ENCODE peak calls at places on chromosome 13, in five cellular contexts. One of them, this sample, is unnamed.

GRCh38 chr13:34416833-34417425 is 525.1 kb upstream of the NBEA start:
- DNase-seq in T-helper 2 cell: no peak
- DNase-seq in SK-MEL-5: no peak
- DNase-seq in neural progenitor cell: no peak
- DNase-seq in stimulated activated CD8-positive, alpha-beta memory T cell treated with anti-CD3 and anti-CD28 coated beads, Interleukin-15, amount 100 ng/mL, for 24 hours: no peak
- DNase-seq in this sample: no peak

GRCh38 chr13:84121456-84121855 is 239.2 kb upstream of the SLITRK1 start:
- DNase-seq in T-helper 2 cell: no peak
- DNase-seq in SK-MEL-5: no peak
- DNase-seq in neural progenitor cell: peak
- DNase-seq in stimulated activated CD8-positive, alpha-beta memory T cell treated with anti-CD3 and anti-CD28 coated beads, Interleukin-15, amount 100 ng/mL, for 24 hours: no peak
- DNase-seq in this sample: no peak

GRCh38 chr13:66462187-66462586 is 767.9 kb downstream of the PCDH9 start:
- DNase-seq in T-helper 2 cell: no peak
- DNase-seq in SK-MEL-5: no peak
- DNase-seq in neural progenitor cell: no peak
- DNase-seq in stimulated activated CD8-positive, alpha-beta memory T cell treated with anti-CD3 and anti-CD28 coated beads, Interleukin-15, amount 100 ng/mL, for 24 hours: no peak
- DNase-seq in this sample: no peak

GRCh38 chr13:95709101-95709500 is 32.2 kb downstream of the DNAJC3 start:
- DNase-seq in T-helper 2 cell: no peak
- DNase-seq in SK-MEL-5: no peak
- DNase-seq in neural progenitor cell: no peak
- DNase-seq in stimulated activated CD8-positive, alpha-beta memory T cell treated with anti-CD3 and anti-CD28 coated beads, Interleukin-15, amount 100 ng/mL, for 24 hours: no peak
- DNase-seq in this sample: no peak

GRCh38 chr13:27533155-27533643 is 82.8 kb upstream of the MTIF3 start:
- DNase-seq in T-helper 2 cell: peak
- DNase-seq in SK-MEL-5: peak
- DNase-seq in neural progenitor cell: peak
- DNase-seq in stimulated activated CD8-positive, alpha-beta memory T cell treated with anti-CD3 and anti-CD28 coated beads, Interleukin-15, amount 100 ng/mL, for 24 hours: peak
- DNase-seq in this sample: peak

GRCh38 chr13:50969691-50970090 is 60.1 kb downstream of the RNASEH2B start:
- DNase-seq in T-helper 2 cell: no peak
- DNase-seq in SK-MEL-5: peak
- DNase-seq in neural progenitor cell: peak
- DNase-seq in stimulated activated CD8-positive, alpha-beta memory T cell treated with anti-CD3 and anti-CD28 coated beads, Interleukin-15, amount 100 ng/mL, for 24 hours: no peak
- DNase-seq in this sample: no peak

GRCh38 chr13:51495300-51495699 is 42.5 kb upstream of the INTS6 start:
- DNase-seq in T-helper 2 cell: no peak
- DNase-seq in SK-MEL-5: no peak
- DNase-seq in neural progenitor cell: no peak
- DNase-seq in stimulated activated CD8-positive, alpha-beta memory T cell treated with anti-CD3 and anti-CD28 coated beads, Interleukin-15, amount 100 ng/mL, for 24 hours: no peak
- DNase-seq in this sample: no peak

GRCh38 chr13:103067751-103068563 is 1.7 kb upstream of the SLC10A2 start:
- DNase-seq in T-helper 2 cell: no peak
- DNase-seq in SK-MEL-5: no peak
- DNase-seq in neural progenitor cell: no peak
- DNase-seq in stimulated activated CD8-positive, alpha-beta memory T cell treated with anti-CD3 and anti-CD28 coated beads, Interleukin-15, amount 100 ng/mL, for 24 hours: no peak
- DNase-seq in this sample: no peak

GRCh38 chr13:113491418-113491883 is 940 bp upstream of the DCUN1D2 start:
- DNase-seq in T-helper 2 cell: no peak
- DNase-seq in SK-MEL-5: peak
- DNase-seq in neural progenitor cell: peak
- DNase-seq in stimulated activated CD8-positive, alpha-beta memory T cell treated with anti-CD3 and anti-CD28 coated beads, Interleukin-15, amount 100 ng/mL, for 24 hours: no peak
- DNase-seq in this sample: no peak

GRCh38 chr13:100987993-100988392 is 313.4 kb upstream of the TMTC4 start:
- DNase-seq in T-helper 2 cell: no peak
- DNase-seq in SK-MEL-5: peak
- DNase-seq in neural progenitor cell: peak
- DNase-seq in stimulated activated CD8-positive, alpha-beta memory T cell treated with anti-CD3 and anti-CD28 coated beads, Interleukin-15, amount 100 ng/mL, for 24 hours: no peak
- DNase-seq in this sample: no peak

GRCh38 chr13:39875583-39875982 is 220.1 kb downstream of the COG6 start:
- DNase-seq in T-helper 2 cell: no peak
- DNase-seq in SK-MEL-5: no peak
- DNase-seq in neural progenitor cell: no peak
- DNase-seq in stimulated activated CD8-positive, alpha-beta memory T cell treated with anti-CD3 and anti-CD28 coated beads, Interleukin-15, amount 100 ng/mL, for 24 hours: no peak
- DNase-seq in this sample: no peak